ENCODE peak calls at places on chromosomes 4 and X, in nine cellular contexts. X, L, S, I, Y, O, P, B and Q are unnamed samples.

GRCh38 chr4:2062168-2062807 is 3.2 kb downstream of the NAT8L start:
- DNase-seq in X (no peak), L (no peak), S (no peak), I (no peak), Y (no peak), O (no peak), P (no peak), B (no peak), Q (no peak)

GRCh38 chr4:69713593-69713992 is 46.8 kb downstream of the SULT1B1 start:
- DNase-seq in X (no peak), L (peak; percentile 52), S (no peak), I (no peak), Y (no peak), O (no peak), P (no peak), B (no peak), Q (no peak)

GRCh38 chrX:56564182-56564885 is 907 bp downstream of the UBQLN2 start:
- DNase-seq in X (peak; percentile 39), L (peak; percentile 73), S (peak; percentile 57), I (no peak), Y (peak; percentile 5), O (peak; percentile 13), P (peak; percentile 5), B (no peak), Q (no peak)

GRCh38 chrX:1542994-1543725 is 6.2 kb upstream of the P2RY8 start:
- DNase-seq in X (no peak), L (no peak), S (no peak), I (no peak), Y (no peak), O (no peak), P (no peak), B (no peak), Q (no peak)

GRCh38 chrX:108036298-108036973 is 8.4 kb upstream of the VSIG1 start:
- DNase-seq in X (no peak), L (peak; percentile 85), S (peak; percentile 65), I (no peak), Y (no peak), O (no peak), P (peak; percentile 55), B (no peak), Q (no peak)

GRCh38 chrX:18981124-18981807 is 2.6 kb downstream of the PHKA2 start:
- DNase-seq in X (no peak), L (no peak), S (no peak), I (no peak), Y (no peak), O (no peak), P (no peak), B (no peak), Q (no peak)

GRCh38 chr4:26075588-26075987 is 161.6 kb downstream of the SMIM20 start:
- DNase-seq in X (no peak), L (peak; percentile 36), S (peak; percentile 54), I (no peak), Y (no peak), O (no peak), P (no peak), B (no peak), Q (no peak)

GRCh38 chrX:85052636-85053343 is 49.1 kb downstream of the APOOL start:
- DNase-seq in X (peak; percentile 1), L (peak; percentile 68), S (peak; percentile 71), I (no peak), Y (no peak), O (no peak), P (peak; percentile 5), B (no peak), Q (peak; percentile 23)

GRCh38 chrX:74343327-74343969 is 39.5 kb downstream of the ZCCHC13 start:
- DNase-seq in X (no peak), L (no peak), S (no peak), I (no peak), Y (no peak), O (no peak), P (no peak), B (no peak), Q (no peak)

GRCh38 chr4:187124311-187124710 is 400.7 kb upstream of the FAT1 start:
- DNase-seq in X (no peak), L (no peak), S (peak; percentile 4), I (no peak), Y (no peak), O (no peak), P (no peak), B (no peak), Q (no peak)

GRCh38 chrX:100944601-100945000 is 15.9 kb upstream of the XKRX start:
- DNase-seq in X (no peak), L (no peak), S (peak; percentile 80), I (no peak), Y (no peak), O (no peak), P (no peak), B (no peak), Q (no peak)